ENCODE peak calls at places on chromosomes 13 and 19, in four cellular contexts. W is smooth muscle cell of the brain vasculature, X is fibroblast of the aortic adventitia, I is T-helper 17 cell. D is an unnamed sample.

GRCh38 chr13:114225610-114226009 is 9.1 kb upstream of the CDC16 start:
- DNase-seq in I (no peak), W (no peak), X (no peak), D (no peak)

GRCh38 chr19:52336976-52337375 is 933 bp downstream of the ZNF610 start:
- DNase-seq in I (no peak), X (peak; percentile 3), W (no peak), D (no peak)

GRCh38 chr13:30766957-30767603 is 31.7 kb downstream of the ALOX5AP start:
- DNase-seq in W (no peak), X (no peak), I (no peak), D (no peak)

GRCh38 chr19:6838062-6838655 is 49.2 kb upstream of the ADGRE1 start:
- DNase-seq in X (no peak), W (no peak), I (no peak), D (no peak)

GRCh38 chr13:100534147-100534818 is 54.3 kb downstream of the GGACT start:
- DNase-seq in I (no peak), W (no peak), X (no peak), D (no peak)

GRCh38 chr13:19759669-19760068 is 23.1 kb downstream of the PSPC1 start:
- DNase-seq in I (no peak), X (no peak), W (peak; percentile 9), D (no peak)

GRCh38 chr19:39411006-39411831 is 1.2 kb upstream of the PLEKHG2 start:
- DNase-seq in I (no peak), X (no peak), W (no peak), D (no peak)

GRCh38 chr13:79307866-79308298 is 98.2 kb downstream of the RBM26 start:
- DNase-seq in I (no peak), X (peak; percentile 23), W (no peak), D (no peak)

GRCh38 chr19:48868196-48868886 is at the start of gene PLEKHA4:
- DNase-seq in I (no peak), X (peak; percentile 57), W (no peak), D (peak; percentile 18)

GRCh38 chr13:36183901-36184300 is 30.5 kb downstream of the SOHLH2 start:
- DNase-seq in W (no peak), X (no peak), I (no peak), D (peak; percentile 9)

GRCh38 chr19:46990998-46991676 is 28.5 kb upstream of the NPAS1 start:
- DNase-seq in W (peak; percentile 69), X (peak; percentile 94), I (peak; percentile 34), D (peak; percentile 54)

GRCh38 chr19:3125900-3126524 is 9.8 kb upstream of the GNA15 start:
- DNase-seq in W (no peak), X (peak; percentile 24), I (peak; percentile 59), D (no peak)

GRCh38 chr19:38919837-38920528 is 8.0 kb upstream of the CCER2 start:
- DNase-seq in X (no peak), W (no peak), I (no peak), D (no peak)

GRCh38 chr13:98312606-98313005 is 135.5 kb upstream of the RNF113B start:
- DNase-seq in X (no peak), W (no peak), I (no peak), D (no peak)

GRCh38 chr19:35290381-35291135 is 1.4 kb upstream of the MAG start:
- DNase-seq in W (no peak), X (no peak), I (no peak), D (no peak)

GRCh38 chr19:17686592-17687042 is 1.5 kb downstream of the UNC13A start:
- DNase-seq in I (no peak), W (no peak), X (peak; percentile 12), D (peak; percentile 80)

GRCh38 chr13:113369189-113369588 is 5.3 kb upstream of the GRTP1 start:
- DNase-seq in X (no peak), I (no peak), W (no peak), D (no peak)

GRCh38 chr13:79491715-79492114 is 10.8 kb downstream of the NDFIP2 start:
- DNase-seq in I (no peak), W (no peak), X (peak; percentile 92), D (no peak)

GRCh38 chr19:38736413-38737280 is 7.6 kb downstream of the CAPN12 start:
- DNase-seq in W (no peak), X (no peak), I (peak; percentile 70), D (no peak)

GRCh38 chr19:49949735-49950589 is 11.0 kb downstream of the SIGLEC11 start:
- DNase-seq in W (no peak), X (no peak), I (no peak), D (no peak)

GRCh38 chr19:47740866-47741519 is 4.4 kb upstream of the NOP53 start:
- DNase-seq in X (no peak), W (no peak), I (no peak), D (no peak)